ENCODE peak calls at places on chromosomes 4 and X, in four cellular contexts. D is cardiac muscle cell; H is endothelial cell; U is CD8-positive, alpha-beta T cell. G is an unnamed sample.

GRCh38 chrX:140815868-140816267 is 106.3 kb downstream of the LINC00632 start:
- DNase-seq in D (peak), H (no peak), U (no peak), G (no peak)

GRCh38 chrX:93319604-93320003 is 353.8 kb downstream of the NAP1L3 start:
- DNase-seq in D (no peak), H (no peak), U (no peak), G (no peak)

GRCh38 chrX:21295246-21295820 is 78.9 kb upstream of the CNKSR2 start:
- DNase-seq in D (no peak), H (no peak), U (no peak), G (no peak)

GRCh38 chrX:19840899-19841648 is 46.3 kb downstream of the SH3KBP1 start:
- DNase-seq in D (no peak), H (no peak), U (no peak), G (no peak)

GRCh38 chr4:158197194-158197593 is 13.1 kb upstream of the TMEM144 start:
- DNase-seq in D (no peak), H (no peak), U (no peak), G (no peak)

GRCh38 chr4:17232575-17233253 is 279.2 kb downstream of the QDPR start:
- DNase-seq in D (peak), H (no peak), U (no peak), G (no peak)

GRCh38 chr4:95250544-95251137 is 298.1 kb downstream of the UNC5C start:
- DNase-seq in D (no peak), H (no peak), U (no peak), G (no peak)

GRCh38 chr4:176054942-176055341 is 10.7 kb upstream of the WDR17 start:
- DNase-seq in D (no peak), H (no peak), U (no peak), G (no peak)

GRCh38 chr4:15600176-15600575 is 55.0 kb downstream of the FBXL5 start:
- DNase-seq in D (no peak), H (no peak), U (no peak), G (no peak)

GRCh38 chr4:25448379-25449109 is 71.5 kb downstream of the ANAPC4 start:
- DNase-seq in D (peak), H (no peak), U (no peak), G (no peak)

GRCh38 chrX:116961872-116962582 is 499.3 kb upstream of the CT83 start:
- DNase-seq in D (no peak), H (no peak), U (no peak), G (no peak)

GRCh38 chr4:37244583-37245390 is at the start of gene NWD2:
- DNase-seq in D (peak), H (peak), U (no peak), G (no peak)

GRCh38 chr4:71456841-71457240 is 118.0 kb downstream of the SLC4A4 start:
- DNase-seq in D (peak), H (no peak), U (no peak), G (no peak)

GRCh38 chr4:168549145-168549544 is 52.3 kb downstream of the PALLD start:
- DNase-seq in D (no peak), H (no peak), U (no peak), G (no peak)

GRCh38 chrX:71103110-71103983 is 3.2 kb downstream of the CXorf65 start:
- DNase-seq in D (peak), H (peak), U (no peak), G (no peak)

GRCh38 chrX:54248309-54248708 is 65.3 kb upstream of the FAM120C start:
- DNase-seq in D (peak), H (no peak), U (no peak), G (no peak)

GRCh38 chr4:98609946-98610345 is 48.5 kb downstream of the TSPAN5 start:
- DNase-seq in D (no peak), H (no peak), U (no peak), G (no peak)

GRCh38 chrX:136725446-136726104 is 55.2 kb downstream of the ARHGEF6 start:
- DNase-seq in D (peak), H (no peak), U (no peak), G (no peak)

GRCh38 chrX:108541286-108541685 is 101.6 kb downstream of the COL4A5 start:
- DNase-seq in D (no peak), H (no peak), U (no peak), G (no peak)

DNA sequence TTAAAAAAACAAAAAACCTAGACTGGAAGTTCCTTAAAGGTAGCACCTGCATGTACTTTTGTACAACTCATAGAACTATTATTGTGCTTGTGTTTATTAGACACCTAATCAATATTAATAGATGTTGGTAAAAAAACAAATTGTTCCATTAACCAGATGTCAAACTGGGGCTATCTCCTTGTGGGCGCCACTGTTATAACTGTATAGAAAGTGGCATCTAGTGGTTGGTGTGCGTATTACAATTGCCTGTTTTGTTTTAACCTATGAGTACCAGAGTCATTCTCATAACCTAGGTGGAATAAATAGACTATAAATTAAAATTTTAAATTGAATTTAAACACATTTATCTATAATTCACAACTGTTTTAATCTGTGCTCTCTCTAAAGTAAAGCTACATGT is 97.4 kb downstream of the COL4A5 start:
- DNase-seq in D (peak), H (peak), U (no peak), G (no peak)
- TF ChIP-seq CTCF in D (peak), H (peak), U (no peak), G (peak)

GRCh38 chr4:34422472-34422871 is 1821.8 kb downstream of the ARAP2 start:
- DNase-seq in D (peak), H (no peak), U (no peak), G (no peak)
- TF ChIP-seq CTCF in D (peak), H (no peak), U (no peak), G (peak)

GRCh38 chr4:7104366-7105031 is 36.6 kb upstream of the GRPEL1 start:
- DNase-seq in D (no peak), H (no peak), U (no peak), G (no peak)
- TF ChIP-seq CTCF in D (no peak), H (no peak), U (no peak), G (no peak)

DNA sequence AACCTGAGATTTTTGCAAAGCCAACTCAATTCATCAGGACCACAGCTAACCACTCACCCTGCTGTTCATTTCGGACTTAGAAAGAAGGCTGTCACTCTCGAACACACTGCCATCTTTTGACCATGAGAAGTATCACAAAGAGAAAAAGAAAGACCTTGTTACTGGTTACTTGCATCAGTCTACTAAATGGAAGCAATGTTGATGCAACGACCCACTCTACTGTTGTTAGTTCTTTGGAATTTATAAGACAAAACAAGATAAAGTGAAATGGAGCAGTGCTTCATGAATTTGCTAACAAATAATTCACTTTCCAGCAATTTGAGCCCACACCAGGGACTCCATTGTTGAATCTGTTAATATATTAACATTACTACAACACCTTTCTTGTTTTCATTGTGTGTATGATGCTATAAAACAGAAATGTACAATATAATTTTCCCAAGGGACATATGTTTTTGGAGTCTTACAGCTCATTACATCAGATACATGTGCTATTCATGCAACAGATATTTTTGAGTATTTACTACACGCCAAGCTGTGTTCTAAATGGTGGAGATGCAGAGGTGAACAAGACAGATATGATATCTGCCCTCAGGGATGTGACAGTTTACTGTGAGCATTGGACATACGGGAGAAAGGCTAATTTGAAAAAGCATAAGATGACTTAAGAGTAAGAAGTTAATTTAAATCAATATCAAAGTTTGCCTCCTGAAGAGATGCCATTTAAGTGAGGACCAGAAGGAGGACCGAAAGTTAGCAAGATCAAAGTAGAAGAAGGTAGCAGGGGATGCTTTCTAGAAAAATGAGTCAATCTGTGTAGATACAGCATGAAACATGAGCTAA is 87.2 kb downstream of the AREG start:
- DNase-seq in D (peak), H (peak), U (no peak), G (no peak)
- TF ChIP-seq CTCF in D (peak), H (peak), U (peak), G (peak)

DNA sequence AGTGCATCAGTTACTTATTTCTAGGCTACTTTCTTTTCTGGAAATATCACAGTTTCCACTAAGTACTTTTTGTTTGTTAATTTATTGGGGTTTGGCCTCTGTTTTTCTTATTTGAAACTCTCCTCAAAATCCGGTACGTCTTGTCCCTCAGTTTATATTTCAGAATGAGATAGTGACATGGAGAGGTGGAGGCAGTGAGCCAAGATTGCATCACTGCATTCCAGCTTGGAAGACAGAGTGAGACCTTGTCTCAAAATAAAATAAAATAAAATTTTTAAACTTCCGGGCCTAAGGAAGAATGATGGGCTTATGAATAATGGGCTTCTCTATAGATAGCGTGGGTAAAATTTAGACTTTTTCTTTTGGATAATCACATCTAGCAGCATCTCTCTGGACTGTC is 567.8 kb downstream of the TRIML1 start:
- DNase-seq in D (no peak), H (no peak), U (no peak), G (no peak)
- TF ChIP-seq CTCF in D (no peak), H (no peak), U (no peak), G (no peak)

GRCh38 chrX:425056-425455 is 38.3 kb upstream of the PPP2R3B start:
- DNase-seq in D (no peak), H (no peak), U (no peak), G (no peak)

GRCh38 chrX:429266-429825 is 42.6 kb upstream of the PPP2R3B start:
- DNase-seq in D (no peak), H (no peak), U (no peak), G (no peak)

GRCh38 chrX:431032-431431 is 44.3 kb upstream of the PPP2R3B start:
- DNase-seq in D (no peak), H (no peak), U (no peak), G (no peak)

GRCh38 chrX:426881-427280 is 40.2 kb upstream of the PPP2R3B start:
- DNase-seq in D (no peak), H (no peak), U (no peak), G (no peak)

GRCh38 chrX:427812-428725 is 41.4 kb upstream of the PPP2R3B start:
- DNase-seq in D (no peak), H (no peak), U (no peak), G (no peak)
- TF ChIP-seq CTCF in D (no peak), H (no peak), U (no peak), G (peak)

GRCh38 chrX:14697453-14697852 is 168.1 kb downstream of the GLRA2 start:
- DNase-seq in D (peak), H (peak), U (no peak), G (no peak)
- TF ChIP-seq CTCF in D (peak), H (peak), U (peak), G (peak)